ENCODE peak calls at places on chromosomes 5 and 9, in four cellular contexts. T is right cardiac atrium, R is colonic mucosa, P is OCI-M1. L is an unnamed sample.

GRCh38 chr9:133505901-133506652 is 18.7 kb downstream of the MYMK start:
- DNase-seq in T (peak; percentile 91), R (no peak), P (peak; percentile 91), L (peak; percentile 95)

GRCh38 chr9:124209279-124209678 is 48.5 kb upstream of the NEK6 start:
- DNase-seq in T (no peak), R (no peak), P (peak; percentile 15), L (no peak)

GRCh38 chr5:133475986-133476385 is 136.4 kb downstream of the FSTL4 start:
- DNase-seq in T (no peak), R (no peak), P (no peak), L (no peak)

GRCh38 chr5:124849774-124850173 is 103.3 kb upstream of the ZNF608 start:
- DNase-seq in T (no peak), R (no peak), P (no peak), L (no peak)

GRCh38 chr9:135613946-135614805 is 25.2 kb downstream of the GLT6D1 start:
- DNase-seq in T (no peak), R (no peak), P (no peak), L (no peak)

GRCh38 chr5:68345166-68345565 is 129.6 kb downstream of the PIK3R1 start:
- DNase-seq in T (no peak), R (no peak), P (no peak), L (peak; percentile 39)

GRCh38 chr5:171840066-171840465 is 54.4 kb downstream of the SMIM23 start:
- DNase-seq in T (no peak), R (no peak), P (peak; percentile 35), L (no peak)

GRCh38 chr5:9212605-9213004 is 333.3 kb downstream of the SEMA5A start:
- DNase-seq in T (no peak), R (no peak), P (no peak), L (no peak)

GRCh38 chr9:125003332-125003731 is 62.4 kb upstream of the GOLGA1 start:
- DNase-seq in T (no peak), R (no peak), P (no peak), L (no peak)

GRCh38 chr9:27125030-27125429 is 16.0 kb downstream of the TEK start:
- DNase-seq in T (peak; percentile 81), R (peak; percentile 54), P (no peak), L (peak; percentile 98)

GRCh38 chr5:78328585-78329173 is 31.7 kb upstream of the SCAMP1 start:
- DNase-seq in T (no peak), R (no peak), P (no peak), L (peak; percentile 53)

GRCh38 chr5:150489358-150490295 is 18.3 kb upstream of the NDST1 start:
- DNase-seq in T (peak; percentile 31), R (no peak), P (no peak), L (peak; percentile 59)